ENCODE peak calls at places on chromosomes 6 and 20, in five cellular contexts. A, E, Q, N and I are unnamed samples.
A peak's percentile ranks its signal among the peaks of the same experiment; 100 is the strongest.

GRCh38 chr6:45049188-45049843 is 278.8 kb upstream of the RUNX2 start:
- DNase-seq in E (peak; percentile 14), N (no peak), Q (no peak), A (no peak), I (no peak)

GRCh38 chr6:18392346-18392877 is 5.3 kb downstream of the RNF144B start:
- DNase-seq in A (no peak), N (no peak), E (no peak), Q (no peak), I (no peak)

GRCh38 chr6:157017861-157018260 is 240.7 kb downstream of the ARID1B start:
- DNase-seq in Q (no peak), A (no peak), E (no peak), N (peak; percentile 48), I (no peak)

GRCh38 chr6:100393493-100393892 is 71.2 kb downstream of the SIM1 start:
- DNase-seq in Q (peak; percentile 11), A (no peak), E (no peak), N (no peak), I (no peak)

GRCh38 chr6:135054575-135055498 is at the start of gene HBS1L:
- DNase-seq in A (peak; percentile 96), E (peak; percentile 94), Q (peak; percentile 98), N (peak; percentile 99), I (peak; percentile 83)

GRCh38 chr6:43376551-43376981 is 7.1 kb upstream of the ZNF318 start:
- DNase-seq in N (peak; percentile 26), Q (no peak), A (no peak), E (no peak), I (peak; percentile 56)

GRCh38 chr20:38873050-38873581 is 53.1 kb upstream of the FAM83D start:
- DNase-seq in E (no peak), Q (no peak), N (no peak), A (peak; percentile 8), I (no peak)

GRCh38 chr20:37670426-37670825 is 23.4 kb upstream of the CTNNBL1 start:
- DNase-seq in E (peak; percentile 3), A (no peak), Q (no peak), N (peak; percentile 61), I (no peak)

GRCh38 chr20:53623454-53624206 is 30.0 kb upstream of the ZNF217 start:
- DNase-seq in E (peak; percentile 76), Q (peak; percentile 74), A (peak; percentile 69), N (peak; percentile 91), I (no peak)

GRCh38 chr6:29071831-29072723 is 15.0 kb downstream of the OR2B3 start:
- DNase-seq in E (peak; percentile 0), N (peak; percentile 55), Q (peak; percentile 89), A (no peak), I (no peak)

GRCh38 chr6:24537771-24538385 is 43.1 kb downstream of the ALDH5A1 start:
- DNase-seq in E (peak; percentile 39), Q (no peak), A (peak; percentile 52), N (peak; percentile 22), I (no peak)

GRCh38 chr20:62751551-62752150 is 43.0 kb downstream of the NTSR1 start:
- DNase-seq in N (no peak), A (no peak), E (no peak), Q (no peak), I (no peak)

GRCh38 chr6:14058735-14059134 is 58.8 kb upstream of the CD83 start:
- DNase-seq in A (no peak), E (no peak), N (peak; percentile 40), Q (no peak), I (no peak)

GRCh38 chr6:33590531-33591198 is 10.6 kb upstream of the BAK1 start:
- DNase-seq in E (no peak), A (peak; percentile 72), N (peak; percentile 53), Q (no peak), I (no peak)

GRCh38 chr6:37265876-37266275 is 7.9 kb upstream of the TMEM217 start:
- DNase-seq in Q (peak; percentile 59), N (no peak), E (no peak), A (no peak), I (no peak)

GRCh38 chr20:57547250-57547649 is 13.7 kb upstream of the PCK1 start:
- DNase-seq in Q (no peak), N (peak; percentile 12), A (peak; percentile 66), E (peak; percentile 25), I (no peak)

GRCh38 chr6:40443842-40444241 is 143.3 kb downstream of the LRFN2 start:
- DNase-seq in Q (no peak), E (no peak), N (no peak), A (no peak), I (no peak)

GRCh38 chr6:44041461-44042260 is 85.6 kb downstream of the MRPL14 start:
- DNase-seq in N (peak; percentile 98), E (peak; percentile 99), A (peak; percentile 94), Q (peak; percentile 69), I (peak; percentile 78)

GRCh38 chr6:3997144-3997770 is 81.7 kb downstream of the FAM217A start:
- DNase-seq in Q (peak; percentile 52), A (no peak), N (peak; percentile 81), E (peak; percentile 66), I (no peak)

GRCh38 chr6:144474904-144475303 is 189.8 kb downstream of the UTRN start:
- DNase-seq in Q (no peak), N (no peak), E (no peak), A (no peak), I (no peak)

GRCh38 chr20:31605902-31606677 is 1.0 kb downstream of the ID1 start:
- DNase-seq in A (no peak), N (peak; percentile 60), Q (peak; percentile 65), E (peak; percentile 25), I (no peak)

GRCh38 chr6:38564301-38564700 is 75.4 kb downstream of the BTBD9 start:
- DNase-seq in E (no peak), Q (no peak), A (no peak), N (no peak), I (no peak)

GRCh38 chr6:158662607-158663464 is 13.0 kb downstream of the SYTL3 start:
- DNase-seq in Q (no peak), E (peak; percentile 70), N (no peak), A (no peak), I (no peak)
- H3K4me3 ChIP-seq in Q (no peak overlapping the region), E (peak overlapping the region; percentile 10), N (no peak overlapping the region), A (no peak overlapping the region), I (no peak overlapping the region)

GRCh38 chr6:83853178-83853967 is at the start of gene RIPPLY2:
- DNase-seq in E (peak; percentile 45), N (peak; percentile 44), A (no peak), Q (peak; percentile 81), I (no peak)
- TF ChIP-seq EZH2 in E (peak; percentile 33), N (peak; percentile 31), A (no peak), Q (peak; percentile 3), I (peak; percentile 8)

DNA sequence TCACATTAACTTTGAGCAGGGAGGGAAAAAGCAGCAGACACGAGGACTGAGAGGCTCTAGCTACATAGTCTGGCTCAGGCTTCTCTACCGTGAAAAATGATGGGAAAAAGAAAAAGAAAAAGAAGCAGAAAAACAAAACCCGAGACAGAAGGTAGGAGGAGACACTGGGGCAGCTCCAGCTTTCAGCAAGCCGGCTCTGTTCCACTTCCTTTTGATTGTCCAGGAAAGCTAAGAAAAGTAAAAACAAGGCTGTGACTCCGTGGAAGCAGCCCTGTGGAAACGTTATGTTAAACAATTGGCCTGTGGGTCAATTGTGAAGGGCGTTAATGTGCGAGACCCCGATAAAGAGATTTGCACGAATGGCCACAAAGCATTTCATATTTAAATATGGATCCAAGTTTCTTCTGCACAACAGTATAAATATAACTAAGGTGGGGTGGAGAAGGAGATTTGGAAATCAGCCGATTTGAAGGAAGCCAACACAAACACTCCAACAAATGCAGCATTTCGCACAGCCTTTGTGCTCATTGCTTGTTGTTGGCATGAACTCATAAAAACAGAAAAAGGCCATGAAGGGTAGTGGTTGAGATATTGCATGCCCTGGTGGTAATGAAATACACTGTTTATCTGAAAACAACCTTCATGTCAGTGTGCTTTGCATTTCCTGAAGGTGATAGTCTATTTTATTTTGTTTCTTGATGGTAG is 236.9 kb upstream of the JAG1 start:
- DNase-seq in E (peak; percentile 54), Q (peak; percentile 10), A (no peak), N (no peak), I (no peak)
- H3K4me3 ChIP-seq in E (no peak overlapping the region), Q (no peak overlapping the region), A (no peak overlapping the region), N (no peak overlapping the region), I (no peak overlapping the region)

DNA sequence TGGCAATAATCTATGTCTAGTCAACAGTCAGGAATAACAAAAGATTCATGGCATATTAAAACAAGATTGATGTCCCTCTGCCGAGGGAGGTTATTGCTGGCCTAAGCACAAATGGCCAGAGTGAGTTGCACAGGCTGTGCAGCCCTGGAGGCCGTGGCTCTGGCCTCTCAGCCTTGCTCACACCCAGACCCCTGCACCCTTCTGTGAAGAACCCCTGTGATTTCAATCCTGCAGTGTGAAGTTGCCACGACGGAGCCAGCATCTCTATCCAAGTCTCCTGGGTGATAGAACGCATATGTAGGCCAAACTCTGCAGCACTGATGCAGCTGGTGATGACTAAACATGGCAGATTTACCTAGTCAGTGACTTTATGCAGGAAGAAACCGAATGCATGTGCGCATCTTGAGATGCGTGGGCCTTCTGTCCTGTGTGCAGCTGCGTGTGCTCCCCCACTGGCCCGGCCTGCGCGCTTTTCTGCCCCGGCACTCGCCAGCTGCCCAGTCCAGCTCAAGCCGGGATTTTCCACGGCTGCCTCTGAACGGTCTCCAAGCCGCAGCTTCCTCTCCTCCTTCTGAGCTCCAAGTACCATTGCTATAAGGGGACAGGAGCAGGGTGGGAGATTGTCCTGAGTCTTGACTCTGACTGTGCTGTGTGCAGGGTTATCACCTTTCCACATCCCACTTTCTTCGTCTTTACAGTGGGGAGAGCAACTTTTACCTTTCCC is 303.0 kb downstream of the THBS2 start:
- DNase-seq in Q (no peak), N (peak; percentile 65), E (no peak), A (no peak), I (no peak)
- TF ChIP-seq EZH2 in Q (no peak), N (no peak), E (no peak), A (no peak), I (no peak)

GRCh38 chr20:10510216-10510615 is 75.1 kb downstream of the SLX4IP start:
- DNase-seq in N (no peak), E (no peak), Q (no peak), A (no peak), I (no peak)

GRCh38 chr20:10511507-10512231 is 76.6 kb downstream of the SLX4IP start:
- DNase-seq in A (peak; percentile 82), E (peak; percentile 100), Q (peak; percentile 60), N (peak; percentile 97), I (peak; percentile 92)

GRCh38 chr20:10509411-10509810 is 74.3 kb downstream of the SLX4IP start:
- DNase-seq in Q (no peak), E (no peak), N (no peak), A (no peak), I (no peak)

GRCh38 chr20:10513091-10513490 is 78.0 kb downstream of the SLX4IP start:
- DNase-seq in Q (no peak), A (no peak), E (no peak), N (no peak), I (no peak)

GRCh38 chr20:10511166-10511506 is 76.0 kb downstream of the SLX4IP start:
- DNase-seq in Q (no peak), A (no peak), E (no peak), N (no peak), I (no peak)
- H3K4me3 ChIP-seq in Q (no peak overlapping the region), A (no peak overlapping the region), E (no peak overlapping the region), N (peak overlapping the region; percentile 23), I (peak overlapping the region; percentile 29)

GRCh38 chr6:167679137-167679736 is 147.5 kb upstream of the AFDN start:
- DNase-seq in N (no peak), A (no peak), E (no peak), Q (peak; percentile 40), I (no peak)

GRCh38 chr6:167679791-167680604 is 146.7 kb upstream of the AFDN start:
- DNase-seq in E (no peak), A (no peak), N (no peak), Q (no peak), I (no peak)

GRCh38 chr6:167677422-167677789 is 149.3 kb upstream of the AFDN start:
- DNase-seq in N (no peak), Q (no peak), A (no peak), E (no peak), I (no peak)

GRCh38 chr6:167676666-167677421 is 149.9 kb upstream of the AFDN start:
- DNase-seq in A (no peak), N (no peak), Q (peak; percentile 48), E (no peak), I (no peak)

GRCh38 chr6:167678102-167679101 is 148.3 kb upstream of the AFDN start:
- DNase-seq in E (peak; percentile 15), Q (peak; percentile 81), A (no peak), N (no peak), I (no peak)
- TF ChIP-seq EZH2 in E (no peak), Q (no peak), A (no peak), N (no peak), I (peak; percentile 26)